ENCODE peak calls at places on chromosomes 2 and 18, in ten cellular contexts. K is breast epithelium, S is tibial nerve, I is uterus, D is lower leg skin, W is GM12878, F is IMR-90, N is K562, O is esophagus squamous epithelium, U is Peyer's patch. M is an unnamed sample.
A peak's percentile ranks its signal among the peaks of the same experiment; 100 is the strongest.

GRCh38 chr2:183179156-183179555 is 54.9 kb downstream of the NUP35 start:
- DNase-seq in O (no peak), D (no peak), F (peak; percentile 45), N (no peak), W (no peak), U (no peak), I (no peak), K (no peak), S (no peak), M (no peak)

GRCh38 chr2:108637304-108637669 is 82.0 kb upstream of the RANBP2 start:
- DNase-seq in F (peak; percentile 96), I (peak; percentile 54), S (peak; percentile 26), K (no peak), N (peak; percentile 77), W (peak; percentile 46), D (peak; percentile 39), U (peak; percentile 65), O (no peak), M (peak; percentile 79)

GRCh38 chr2:127810156-127810636 is 775 bp downstream of the WDR33 start:
- DNase-seq in S (no peak), I (no peak), W (no peak), F (peak; percentile 28), D (no peak), N (no peak), U (no peak), O (no peak), K (no peak), M (no peak)

GRCh38 chr2:190376591-190377245 is 31.4 kb upstream of the MFSD6 start:
- DNase-seq in U (no peak), K (no peak), N (no peak), O (no peak), F (no peak), I (no peak), D (no peak), S (no peak), W (no peak), M (no peak)

GRCh38 chr2:184677171-184677570 is 78.8 kb downstream of the ZNF804A start:
- DNase-seq in W (no peak), N (no peak), U (no peak), O (no peak), D (no peak), F (no peak), S (no peak), K (no peak), I (no peak), M (no peak)

GRCh38 chr2:14520385-14520945 is 112.1 kb upstream of the LRATD1 start:
- DNase-seq in I (no peak), O (no peak), W (no peak), D (no peak), F (no peak), U (no peak), K (no peak), N (no peak), S (no peak), M (no peak)

GRCh38 chr2:64348386-64349142 is 105.4 kb upstream of the LGALSL start:
- DNase-seq in N (no peak), O (no peak), S (no peak), D (no peak), K (no peak), I (no peak), F (peak; percentile 25), W (no peak), U (no peak), M (no peak)

GRCh38 chr2:152304845-152305244 is 30.1 kb upstream of the FMNL2 start:
- DNase-seq in F (no peak), D (no peak), U (no peak), O (no peak), W (no peak), N (no peak), K (no peak), I (no peak), S (no peak), M (no peak)

GRCh38 chr2:120393456-120393855 is 47.5 kb downstream of the INHBB start:
- DNase-seq in D (no peak), N (no peak), O (no peak), F (no peak), S (no peak), K (no peak), I (no peak), U (peak; percentile 26), W (no peak), M (no peak)

GRCh38 chr2:136127356-136127755 is 9.4 kb upstream of the CXCR4 start:
- DNase-seq in S (no peak), D (no peak), K (no peak), O (no peak), F (no peak), W (no peak), U (peak; percentile 52), N (no peak), I (no peak), M (no peak)

GRCh38 chr2:105760639-105761337 is 16.1 kb downstream of the NCK2 start:
- DNase-seq in O (no peak), S (no peak), D (no peak), W (no peak), U (peak; percentile 36), F (no peak), I (no peak), K (no peak), N (no peak), M (no peak)

GRCh38 chr2:208373460-208374089 is 33.0 kb upstream of the PTH2R start:
- DNase-seq in S (peak; percentile 41), W (no peak), D (peak; percentile 33), U (peak; percentile 78), I (peak; percentile 26), O (no peak), F (peak; percentile 54), N (peak; percentile 33), K (no peak), M (peak; percentile 59)

GRCh38 chr18:24499814-24500601 is 39.6 kb downstream of the HRH4 start:
- DNase-seq in S (no peak), D (no peak), O (no peak), I (no peak), U (no peak), N (no peak), F (peak; percentile 50), K (no peak), W (no peak), M (no peak)

GRCh38 chr2:105933906-105934305 is 189.2 kb downstream of the NCK2 start:
- DNase-seq in O (no peak), S (no peak), K (peak; percentile 27), U (no peak), W (no peak), N (no peak), I (no peak), F (no peak), D (no peak), M (no peak)

GRCh38 chr2:850429-850828 is 100.2 kb upstream of the SNTG2 start:
- DNase-seq in D (peak; percentile 3), S (no peak), O (no peak), F (no peak), I (no peak), U (no peak), K (no peak), N (no peak), W (no peak), M (no peak)

GRCh38 chr2:207330912-207331311 is 165.2 kb upstream of the KLF7 start:
- DNase-seq in D (peak; percentile 61), O (no peak), U (no peak), I (peak; percentile 60), K (no peak), S (peak; percentile 29), W (peak; percentile 97), N (no peak), F (peak; percentile 97), M (peak; percentile 65)

DNA sequence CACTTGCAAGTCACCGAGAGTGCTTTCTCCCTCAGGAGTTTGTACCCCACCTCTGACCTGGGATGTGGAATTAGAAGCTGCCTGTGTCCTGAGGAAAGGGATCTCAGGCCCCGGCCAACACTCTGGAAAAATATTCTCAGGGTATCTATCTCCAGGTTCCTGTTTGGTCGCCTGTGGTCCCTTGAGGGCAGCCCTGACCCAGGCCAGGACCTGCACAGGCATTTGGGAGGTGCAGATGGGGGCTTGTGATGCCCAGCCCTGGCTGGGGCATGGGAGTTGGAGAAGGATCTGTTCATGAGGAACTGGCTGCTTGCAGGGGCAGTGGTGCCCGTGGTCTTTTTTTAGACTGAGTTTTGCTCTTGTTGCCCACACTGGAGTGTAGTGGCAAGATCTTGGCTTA is 46.3 kb downstream of the MYCN start:
- DNase-seq in U (no peak), D (no peak), W (no peak), F (no peak), I (no peak), O (no peak), K (no peak), N (no peak), S (no peak), M (no peak)
- TF ChIP-seq POLR2A in U (no peak), D (no peak), W (no peak), F (no peak), I (no peak), O (no peak), K (no peak), N (no peak), S (no peak), M (no peak)

GRCh38 chr2:217834057-217834620 is 168.7 kb downstream of the TNS1 start:
- DNase-seq in N (no peak), O (no peak), D (peak; percentile 54), W (no peak), K (no peak), F (no peak), I (no peak), S (peak; percentile 56), U (no peak), M (peak; percentile 29)
- TF ChIP-seq POLR2A in N (no peak), O (no peak), D (no peak), W (no peak), K (no peak), F (no peak), I (no peak), S (no peak), U (no peak), M (no peak)

GRCh38 chr2:49251766-49252165 is 97.5 kb upstream of the FSHR start:
- DNase-seq in I (no peak), U (no peak), D (no peak), O (no peak), K (no peak), S (no peak), F (peak; percentile 77), W (no peak), N (no peak), M (no peak)
- TF ChIP-seq POLR2A in I (no peak), U (no peak), D (no peak), O (no peak), K (no peak), S (no peak), F (no peak), W (no peak), N (no peak), M (no peak)

DNA sequence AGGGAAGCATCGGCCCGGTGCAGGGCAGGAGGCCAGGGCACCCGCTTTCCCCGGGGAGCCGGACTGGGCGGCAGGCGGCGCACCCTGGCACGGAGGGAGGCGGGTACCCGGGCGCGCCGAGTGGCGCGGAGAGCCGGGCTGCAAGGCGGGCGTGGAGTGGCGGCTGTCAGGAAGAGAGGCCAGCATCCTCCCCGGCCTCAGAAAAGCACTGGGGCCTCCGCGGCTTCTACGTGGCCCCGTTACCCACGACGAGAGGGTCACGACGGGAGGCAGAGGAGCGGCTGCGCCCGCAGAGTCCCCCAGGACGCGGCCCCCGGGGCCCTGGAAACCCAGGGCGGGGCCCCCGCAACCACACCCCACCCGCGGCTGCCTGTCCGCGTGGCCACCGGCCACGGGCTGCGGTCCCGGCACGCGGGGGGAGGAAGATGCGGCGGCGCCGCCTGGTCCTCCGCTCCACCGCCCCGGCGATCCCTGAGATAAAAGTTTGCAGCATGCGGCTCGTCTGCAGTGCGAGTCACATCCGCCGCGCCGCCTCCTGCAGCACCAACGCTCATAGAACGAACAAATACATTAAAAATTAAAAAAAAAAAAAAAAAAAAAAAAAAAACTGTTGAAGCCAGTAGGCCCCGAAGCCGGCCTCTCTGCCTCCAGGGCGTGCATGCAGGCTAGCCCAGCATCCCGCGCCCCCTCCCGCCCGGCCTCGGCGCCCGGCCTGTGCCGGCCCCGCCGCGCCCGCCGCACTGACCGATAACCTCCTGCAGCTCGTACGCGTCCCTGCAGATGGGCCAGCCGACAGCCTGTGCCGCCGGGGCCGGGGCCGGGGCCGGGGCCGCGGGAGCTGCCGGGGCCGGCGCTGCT is 683 bp downstream of the STK39 start:
- DNase-seq in D (peak; percentile 23), W (no peak), N (peak; percentile 56), U (peak; percentile 87), K (peak; percentile 38), S (peak; percentile 32), O (peak; percentile 15), I (peak; percentile 47), F (peak; percentile 64), M (peak; percentile 83)
- TF ChIP-seq POLR2A in D (no peak), W (no peak), N (no peak), U (peak; percentile 19), K (no peak), S (no peak), O (no peak), I (no peak), F (no peak), M (no peak)